ENCODE peak calls at places on chromosomes 6 and 20, in ten cellular contexts. P, Q, A, G, Y, L, Z, D, U and V are unnamed samples.

GRCh38 chr6:22888147-22888831 is 318.9 kb downstream of the HDGFL1 start:
- DNase-seq in D (no peak), A (no peak), Q (no peak), Y (no peak), G (peak; percentile 62), L (peak; percentile 96), P (no peak), Z (no peak), U (no peak), V (no peak)

GRCh38 chr6:31407699-31408098 is 4.3 kb downstream of the MICA start:
- DNase-seq in U (peak; percentile 32), D (no peak), Z (no peak), P (no peak), A (no peak), L (peak; percentile 62), G (peak; percentile 60), Q (no peak), Y (peak; percentile 52), V (no peak)

GRCh38 chr20:59171986-59172385 is 8.4 kb downstream of the ZNF831 start:
- DNase-seq in A (no peak), G (no peak), U (no peak), P (no peak), Z (no peak), Q (no peak), D (no peak), Y (no peak), L (no peak), V (no peak)

GRCh38 chr6:107046316-107046715 is 18.3 kb downstream of the MTRES1 start:
- DNase-seq in P (no peak), G (no peak), A (no peak), D (no peak), U (no peak), L (no peak), Z (no peak), Q (no peak), Y (peak; percentile 19), V (no peak)

GRCh38 chr6:21538186-21538798 is 55.3 kb upstream of the SOX4 start:
- DNase-seq in G (no peak), Y (no peak), A (no peak), D (no peak), Q (no peak), L (peak; percentile 88), Z (no peak), P (no peak), U (peak; percentile 35), V (no peak)

GRCh38 chr6:126107475-126108121 is 121.3 kb downstream of the TRMT11 start:
- DNase-seq in L (no peak), Y (peak; percentile 49), G (no peak), A (no peak), D (no peak), U (no peak), Q (no peak), Z (no peak), P (no peak), V (no peak)

GRCh38 chr20:51497542-51498467 is 44.7 kb downstream of the NFATC2 start:
- DNase-seq in Q (peak; percentile 42), G (no peak), A (no peak), U (no peak), Z (peak; percentile 62), Y (peak; percentile 29), P (no peak), D (peak; percentile 72), L (no peak), V (no peak)

GRCh38 chr6:114075300-114075699 is 104.4 kb upstream of the HDAC2 start:
- DNase-seq in Q (no peak), D (no peak), U (no peak), L (no peak), G (no peak), Z (no peak), Y (no peak), A (no peak), P (no peak), V (no peak)

GRCh38 chr6:166341915-166342292 is 441 bp downstream of the SFT2D1 start:
- DNase-seq in P (no peak), L (no peak), U (no peak), D (no peak), Q (no peak), A (no peak), G (peak; percentile 16), Z (peak; percentile 36), Y (peak; percentile 30), V (no peak)

GRCh38 chr6:24453921-24454320 is 35.5 kb downstream of the GPLD1 start:
- DNase-seq in P (no peak), Q (no peak), L (no peak), U (no peak), A (no peak), D (no peak), Z (no peak), Y (no peak), G (no peak), V (no peak)

GRCh38 chr20:51431321-51431720 is 111.2 kb downstream of the NFATC2 start:
- DNase-seq in U (no peak), L (no peak), G (no peak), Z (no peak), A (no peak), Y (no peak), P (no peak), Q (no peak), D (no peak), V (no peak)

GRCh38 chr20:35978041-35978513 is 9.7 kb downstream of the CNBD2 start:
- DNase-seq in A (no peak), P (no peak), L (no peak), D (no peak), Q (no peak), G (peak; percentile 45), Y (peak; percentile 46), U (no peak), Z (no peak), V (no peak)

GRCh38 chr6:85287158-85287557 is 162.7 kb upstream of the NT5E start:
- DNase-seq in P (no peak), Z (no peak), D (no peak), L (no peak), Y (no peak), A (no peak), G (no peak), U (no peak), Q (no peak), V (no peak)

GRCh38 chr6:37587776-37588744 is 88.4 kb upstream of the CCDC167 start:
- DNase-seq in A (peak; percentile 19), P (no peak), U (no peak), D (no peak), G (no peak), L (no peak), Q (no peak), Z (no peak), Y (no peak), V (no peak)

GRCh38 chr20:46084805-46085792 is 4.7 kb downstream of the NCOA5 start:
- DNase-seq in Y (peak; percentile 58), L (peak; percentile 74), Q (no peak), D (no peak), P (no peak), G (peak; percentile 61), Z (no peak), U (no peak), A (no peak), V (no peak)